ENCODE peak calls at places on chromosome 19, in six cellular contexts. One of them, this sample, is unnamed.

GRCh38 chr19:55383789-55384575 is at the start of gene TMEM238:
- DNase-seq in hepatocyte: peak
- DNase-seq in AG10803: peak
- DNase-seq in breast epithelium: peak
- DNase-seq in lower leg skin: no peak
- DNase-seq in fibroblast of the aortic adventitia: peak
- DNase-seq in this sample: no peak

GRCh38 chr19:13441810-13442512 is 64.3 kb downstream of the CACNA1A start:
- DNase-seq in breast epithelium: no peak
- DNase-seq in lower leg skin: no peak
- DNase-seq in fibroblast of the aortic adventitia: peak
- DNase-seq in AG10803: peak
- DNase-seq in hepatocyte: peak
- DNase-seq in this sample: no peak

GRCh38 chr19:42472402-42473147 is 29.8 kb upstream of the CXCL17 start:
- DNase-seq in hepatocyte: no peak
- DNase-seq in lower leg skin: no peak
- DNase-seq in AG10803: no peak
- DNase-seq in fibroblast of the aortic adventitia: no peak
- DNase-seq in breast epithelium: no peak
- DNase-seq in this sample: no peak

GRCh38 chr19:18223860-18224524 is 2.2 kb downstream of the PDE4C start:
- DNase-seq in hepatocyte: peak
- DNase-seq in AG10803: no peak
- DNase-seq in lower leg skin: no peak
- DNase-seq in fibroblast of the aortic adventitia: no peak
- DNase-seq in breast epithelium: no peak
- DNase-seq in this sample: no peak

GRCh38 chr19:13169769-13170168 is 19.6 kb downstream of the IER2 start:
- DNase-seq in hepatocyte: peak
- DNase-seq in fibroblast of the aortic adventitia: peak
- DNase-seq in AG10803: peak
- DNase-seq in lower leg skin: peak
- DNase-seq in breast epithelium: peak
- DNase-seq in this sample: no peak

GRCh38 chr19:34556500-34556899 is 74.9 kb downstream of the WTIP start:
- DNase-seq in AG10803: peak
- DNase-seq in fibroblast of the aortic adventitia: peak
- DNase-seq in breast epithelium: no peak
- DNase-seq in lower leg skin: no peak
- DNase-seq in hepatocyte: peak
- DNase-seq in this sample: no peak

GRCh38 chr19:5447700-5448311 is 7.4 kb upstream of the ZNRF4 start:
- DNase-seq in AG10803: peak
- DNase-seq in breast epithelium: no peak
- DNase-seq in lower leg skin: no peak
- DNase-seq in fibroblast of the aortic adventitia: no peak
- DNase-seq in hepatocyte: no peak
- DNase-seq in this sample: no peak

GRCh38 chr19:11210656-11210928 is 13.2 kb upstream of the KANK2 start:
- DNase-seq in AG10803: no peak
- DNase-seq in lower leg skin: no peak
- DNase-seq in breast epithelium: no peak
- DNase-seq in hepatocyte: no peak
- DNase-seq in fibroblast of the aortic adventitia: no peak
- DNase-seq in this sample: no peak

GRCh38 chr19:55232284-55232597 is 3.7 kb upstream of the TMEM86B start:
- DNase-seq in fibroblast of the aortic adventitia: no peak
- DNase-seq in lower leg skin: no peak
- DNase-seq in AG10803: no peak
- DNase-seq in hepatocyte: no peak
- DNase-seq in breast epithelium: no peak
- DNase-seq in this sample: no peak

GRCh38 chr19:963401-964022 is 20.6 kb upstream of the WDR18 start:
- DNase-seq in fibroblast of the aortic adventitia: no peak
- DNase-seq in AG10803: no peak
- DNase-seq in hepatocyte: no peak
- DNase-seq in lower leg skin: no peak
- DNase-seq in breast epithelium: no peak
- DNase-seq in this sample: no peak

GRCh38 chr19:32581704-32582164 is 744 bp downstream of the PDCD5 start:
- DNase-seq in lower leg skin: no peak
- DNase-seq in fibroblast of the aortic adventitia: peak
- DNase-seq in hepatocyte: peak
- DNase-seq in breast epithelium: no peak
- DNase-seq in AG10803: peak
- DNase-seq in this sample: no peak

GRCh38 chr19:35040474-35040825 is 1.1 kb upstream of the HPN start:
- DNase-seq in hepatocyte: no peak
- DNase-seq in fibroblast of the aortic adventitia: no peak
- DNase-seq in AG10803: no peak
- DNase-seq in lower leg skin: no peak
- DNase-seq in breast epithelium: no peak
- DNase-seq in this sample: no peak

DNA sequence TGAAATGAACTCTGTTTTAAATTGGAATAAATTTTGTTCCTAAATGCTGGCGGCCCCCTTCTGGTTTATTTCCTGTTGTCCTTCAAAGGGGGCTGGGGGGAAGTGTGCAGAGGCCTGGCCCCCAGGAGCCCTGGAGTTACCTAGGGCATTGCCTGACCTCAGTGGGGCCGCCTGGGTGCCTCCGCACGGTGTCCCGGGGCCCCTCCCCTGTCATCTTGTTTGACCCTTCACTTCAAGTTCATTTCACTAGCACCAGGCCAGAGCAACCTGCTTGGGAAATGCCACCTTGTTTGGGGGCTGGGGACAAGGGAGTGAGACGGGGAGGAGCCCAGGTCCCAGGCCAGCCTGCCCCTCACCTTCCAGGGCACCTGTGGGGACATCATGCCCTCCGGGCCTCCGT is 11.9 kb upstream of the GNA15 start:
- DNase-seq in breast epithelium: no peak
- DNase-seq in AG10803: no peak
- DNase-seq in lower leg skin: no peak
- DNase-seq in fibroblast of the aortic adventitia: no peak
- DNase-seq in hepatocyte: no peak
- DNase-seq in this sample: no peak
- H3K4me3 ChIP-seq in breast epithelium: no peak
- H3K4me3 ChIP-seq in AG10803: no peak
- H3K4me3 ChIP-seq in lower leg skin: no peak
- H3K4me3 ChIP-seq in fibroblast of the aortic adventitia: no peak
- H3K4me3 ChIP-seq in hepatocyte: no peak
- H3K4me3 ChIP-seq in this sample: no peak

GRCh38 chr19:16641695-16642094 is 13.7 kb upstream of the MED26 start:
- DNase-seq in hepatocyte: no peak
- DNase-seq in breast epithelium: no peak
- DNase-seq in AG10803: no peak
- DNase-seq in lower leg skin: no peak
- DNase-seq in fibroblast of the aortic adventitia: no peak
- DNase-seq in this sample: no peak
- H3K4me3 ChIP-seq in hepatocyte: no peak
- H3K4me3 ChIP-seq in breast epithelium: no peak
- H3K4me3 ChIP-seq in AG10803: no peak
- H3K4me3 ChIP-seq in lower leg skin: no peak
- H3K4me3 ChIP-seq in fibroblast of the aortic adventitia: no peak
- H3K4me3 ChIP-seq in this sample: no peak

DNA sequence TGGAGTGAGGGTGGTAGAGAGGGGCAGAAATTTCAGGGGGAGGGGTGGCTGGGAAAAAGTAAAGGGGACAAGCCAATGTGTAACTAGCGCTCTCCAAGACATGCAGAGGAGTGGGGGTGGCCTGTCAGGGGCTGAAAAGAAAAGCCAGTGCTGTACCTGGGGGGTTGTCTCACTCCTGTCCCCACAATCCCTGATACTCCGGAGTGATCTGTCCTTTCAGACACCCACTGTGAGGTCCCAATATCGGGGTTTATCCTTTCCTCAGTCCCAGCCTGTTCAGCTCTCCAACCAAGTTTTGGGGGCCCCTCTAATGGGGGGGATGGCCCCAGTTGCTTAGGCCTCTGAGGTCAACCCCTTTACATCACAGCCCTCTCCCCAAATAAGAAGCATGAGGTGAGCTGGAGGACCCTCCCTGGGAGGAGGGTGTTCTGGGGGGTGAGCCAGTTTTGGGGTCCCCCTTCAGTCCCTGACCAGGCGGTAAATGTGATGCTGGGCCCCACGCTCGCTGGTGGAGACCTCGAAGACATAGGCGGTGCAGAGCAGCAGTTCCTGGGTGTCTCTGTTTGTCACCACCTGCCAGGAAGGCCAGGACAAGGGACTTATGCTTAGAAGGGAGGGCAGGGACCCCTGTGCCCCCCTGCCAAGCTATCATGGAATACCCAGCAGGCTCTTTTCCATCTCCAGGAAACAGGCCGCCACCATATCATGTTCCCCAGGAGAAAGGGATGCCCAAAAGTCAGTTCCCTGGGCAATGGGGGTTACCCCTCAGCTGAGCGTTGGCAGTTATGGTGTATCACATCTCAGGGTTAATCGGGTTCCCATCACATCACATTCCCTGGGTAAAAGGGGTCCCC is 5.9 kb downstream of the CD37 start:
- DNase-seq in breast epithelium: peak
- DNase-seq in AG10803: no peak
- DNase-seq in hepatocyte: no peak
- DNase-seq in lower leg skin: no peak
- DNase-seq in fibroblast of the aortic adventitia: no peak
- DNase-seq in this sample: no peak
- H3K4me3 ChIP-seq in breast epithelium: no peak
- H3K4me3 ChIP-seq in AG10803: no peak
- H3K4me3 ChIP-seq in hepatocyte: no peak
- H3K4me3 ChIP-seq in lower leg skin: no peak
- H3K4me3 ChIP-seq in fibroblast of the aortic adventitia: no peak
- H3K4me3 ChIP-seq in this sample: no peak

GRCh38 chr19:53131085-53131484 is 1.6 kb downstream of the ZNF415 start:
- DNase-seq in breast epithelium: no peak
- DNase-seq in hepatocyte: peak
- DNase-seq in fibroblast of the aortic adventitia: no peak
- DNase-seq in AG10803: no peak
- DNase-seq in lower leg skin: no peak
- DNase-seq in this sample: no peak
- H3K4me3 ChIP-seq in breast epithelium: no peak
- H3K4me3 ChIP-seq in hepatocyte: no peak
- H3K4me3 ChIP-seq in fibroblast of the aortic adventitia: no peak
- H3K4me3 ChIP-seq in AG10803: no peak
- H3K4me3 ChIP-seq in lower leg skin: no peak
- H3K4me3 ChIP-seq in this sample: no peak